ENCODE peak calls at places on chromosomes 13 and 19, in six cellular contexts. U, G, L, S, B and O are unnamed samples.

GRCh38 chr19:33376423-33376822 is 2.9 kb downstream of the CEBPG start:
- DNase-seq in U (no peak), G (peak), L (peak), S (peak), B (no peak), O (no peak)

GRCh38 chr13:34867590-34867989 is 74.5 kb upstream of the NBEA start:
- DNase-seq in U (no peak), G (peak), L (peak), S (no peak), B (peak), O (no peak)

GRCh38 chr13:66556306-66556705 is 673.8 kb downstream of the PCDH9 start:
- DNase-seq in U (no peak), G (no peak), L (peak), S (no peak), B (no peak), O (no peak)

GRCh38 chr13:30119476-30119875 is 187.9 kb downstream of the KATNAL1 start:
- DNase-seq in U (no peak), G (no peak), L (peak), S (no peak), B (no peak), O (peak)

GRCh38 chr13:32067149-32067961 is 35.8 kb downstream of the FRY start:
- DNase-seq in U (no peak), G (no peak), L (no peak), S (no peak), B (no peak), O (no peak)

GRCh38 chr13:50081106-50081898 is 66.1 kb downstream of the KCNRG start:
- DNase-seq in U (no peak), G (no peak), L (no peak), S (peak), B (peak), O (peak)

GRCh38 chr13:102298051-102298450 is 103.8 kb downstream of the FGF14 start:
- DNase-seq in U (no peak), G (no peak), L (no peak), S (no peak), B (no peak), O (no peak)

GRCh38 chr19:525857-526419 is 5.6 kb upstream of the CDC34 start:
- DNase-seq in U (no peak), G (no peak), L (no peak), S (no peak), B (no peak), O (no peak)

GRCh38 chr19:1509589-1510441 is 3.0 kb downstream of the ADAMTSL5 start:
- DNase-seq in U (no peak), G (no peak), L (no peak), S (no peak), B (peak), O (no peak)

GRCh38 chr13:110372676-110373075 is 65.6 kb downstream of the COL4A2 start:
- DNase-seq in U (no peak), G (no peak), L (no peak), S (no peak), B (no peak), O (no peak)

GRCh38 chr19:41195675-41196497 is 2.9 kb downstream of the CYP2S1 start:
- DNase-seq in U (no peak), G (no peak), L (peak), S (no peak), B (no peak), O (no peak)

GRCh38 chr19:9673912-9674668 is 810 bp downstream of the ZNF562 start:
- DNase-seq in U (no peak), G (peak), L (peak), S (no peak), B (no peak), O (no peak)